ENCODE peak calls at places on chromosomes 16 and 17, in nine cellular contexts. G is tibial artery, L is WTC11, Z is neural progenitor cell, V is GM23338, P is cardiac muscle cell, R is fibroblast of mammary gland, E is nephron progenitor cell, M is tibial nerve. N is an unnamed sample.

GRCh38 chr16:86429663-86430062 is 80.7 kb upstream of the FOXF1 start:
- DNase-seq in G (no peak), L (no peak), Z (no peak), V (no peak), P (no peak), R (no peak), E (no peak), M (no peak), N (no peak)

GRCh38 chr17:58308173-58308984 is 20.2 kb downstream of the TSPOAP1 start:
- DNase-seq in G (peak), L (peak), Z (peak), V (peak), P (peak), R (no peak), E (no peak), M (no peak), N (peak)

GRCh38 chr17:44314869-44315661 is 6.7 kb downstream of the RUNDC3A start:
- DNase-seq in G (no peak), L (peak), Z (peak), V (peak), P (peak), R (no peak), E (peak), M (no peak), N (peak)

GRCh38 chr17:79814966-79815835 is 18.3 kb upstream of the CBX8 start:
- DNase-seq in G (no peak), L (no peak), Z (peak), V (peak), P (peak), R (no peak), E (peak), M (no peak), N (peak)

GRCh38 chr16:82991435-82991834 is 364.7 kb downstream of the CDH13 start:
- DNase-seq in G (no peak), L (no peak), Z (no peak), V (no peak), P (no peak), R (no peak), E (no peak), M (no peak), N (no peak)

GRCh38 chr17:8006836-8007680 is 4.6 kb downstream of the GUCY2D start:
- DNase-seq in G (no peak), L (no peak), Z (no peak), V (peak), P (no peak), R (no peak), E (no peak), M (no peak), N (no peak)

GRCh38 chr16:73329363-73330306 is 281.7 kb upstream of the ZFHX3 start:
- DNase-seq in G (no peak), L (peak), Z (peak), V (peak), P (no peak), R (no peak), E (no peak), M (no peak), N (peak)

GRCh38 chr17:75078097-75079022 is 9.4 kb upstream of the SLC16A5 start:
- DNase-seq in G (no peak), L (no peak), Z (no peak), V (no peak), P (peak), R (peak), E (no peak), M (no peak), N (peak)

GRCh38 chr16:29745126-29745852 is 501 bp downstream of the C16orf54 start:
- DNase-seq in G (no peak), L (no peak), Z (no peak), V (peak), P (no peak), R (no peak), E (no peak), M (no peak), N (no peak)

GRCh38 chr17:49447603-49448325 is 33.1 kb upstream of the PHB1 start:
- DNase-seq in G (no peak), L (no peak), Z (no peak), V (no peak), P (peak), R (no peak), E (no peak), M (no peak), N (no peak)

GRCh38 chr16:63776034-63776433 is 1345.8 kb downstream of the CDH11 start:
- DNase-seq in G (no peak), L (no peak), Z (no peak), V (no peak), P (no peak), R (no peak), E (no peak), M (no peak), N (no peak)

GRCh38 chr17:36849871-36850348 is 87.4 kb upstream of the LHX1 start:
- DNase-seq in G (no peak), L (no peak), Z (peak), V (no peak), P (peak), R (peak), E (no peak), M (no peak), N (peak)

GRCh38 chr16:74029122-74029805 is 267.4 kb upstream of the PSMD7 start:
- DNase-seq in G (no peak), L (no peak), Z (no peak), V (peak), P (no peak), R (no peak), E (no peak), M (no peak), N (no peak)

DNA sequence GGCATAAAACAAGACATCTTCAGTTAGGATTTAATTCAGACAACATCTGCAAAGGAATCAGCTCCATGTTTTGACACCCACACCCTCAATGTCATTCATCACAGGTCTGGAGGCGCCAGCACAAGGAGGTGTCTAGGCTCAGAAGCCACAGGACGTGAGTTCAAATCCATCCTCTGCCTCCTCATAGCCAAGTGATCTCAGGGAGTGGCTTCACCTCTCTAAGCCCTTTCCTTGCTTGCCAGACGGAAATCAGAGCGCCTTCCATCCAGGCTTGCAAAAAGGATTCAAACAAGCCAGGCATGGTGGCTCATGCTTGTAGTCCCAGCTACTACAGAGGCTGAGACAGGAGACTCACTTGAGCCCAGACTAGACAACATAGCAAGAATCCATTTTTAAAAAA is 84.6 kb downstream of the GSG1L start:
- DNase-seq in G (no peak), L (no peak), Z (no peak), V (no peak), P (no peak), R (no peak), E (no peak), M (no peak), N (no peak)
- TF ChIP-seq CTCF in G (no peak), L (no peak), Z (no peak), V (no peak), P (no peak), R (no peak), E (no peak), M (no peak), N (no peak)

GRCh38 chr16:352547-353403 is at the start of gene AXIN1:
- DNase-seq in G (peak), L (peak), Z (peak), V (peak), P (peak), R (peak), E (peak), M (peak), N (peak)
- TF ChIP-seq CTCF in G (peak), L (peak), Z (peak), V (peak), P (peak), R (no peak), E (no peak), M (peak), N (peak)

DNA sequence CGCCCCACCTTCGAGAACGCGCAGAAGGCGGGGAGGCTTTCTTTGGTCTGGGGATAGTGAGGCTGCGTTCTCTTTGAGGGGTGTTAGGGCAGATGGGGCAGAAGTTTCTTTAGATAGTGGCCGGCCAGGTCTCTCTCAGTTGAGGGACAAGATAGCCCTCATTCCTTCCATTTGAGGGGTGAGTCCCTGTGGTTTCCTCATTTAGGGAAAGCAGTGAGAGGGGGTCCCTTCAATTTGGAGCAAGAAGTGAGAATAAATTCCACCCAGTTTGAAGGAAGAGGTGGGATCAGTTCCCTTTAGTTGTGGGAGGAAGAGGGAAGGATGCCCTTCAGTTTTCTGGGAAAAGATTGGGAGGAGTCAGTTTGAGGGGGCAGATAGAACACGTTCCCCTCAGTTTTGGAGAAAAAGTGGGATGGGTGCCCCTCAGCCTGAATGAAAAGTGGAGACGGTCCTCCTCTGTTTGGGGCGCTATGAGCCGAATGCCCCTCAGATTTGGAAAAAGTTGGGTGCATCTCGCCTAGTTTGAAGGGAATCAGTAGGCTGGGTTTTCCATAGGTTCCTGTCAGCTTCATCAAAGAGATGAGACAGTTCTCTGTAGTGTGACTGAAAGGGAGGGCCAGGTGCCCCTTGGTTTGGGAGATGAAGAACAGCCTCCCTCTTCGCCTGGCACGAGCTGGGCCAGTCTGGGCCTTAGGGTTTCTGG is 568 bp upstream of the FHOD1 start:
- DNase-seq in G (no peak), L (no peak), Z (no peak), V (no peak), P (no peak), R (no peak), E (no peak), M (no peak), N (no peak)
- TF ChIP-seq CTCF in G (no peak), L (no peak), Z (no peak), V (no peak), P (no peak), R (no peak), E (no peak), M (no peak), N (no peak)

DNA sequence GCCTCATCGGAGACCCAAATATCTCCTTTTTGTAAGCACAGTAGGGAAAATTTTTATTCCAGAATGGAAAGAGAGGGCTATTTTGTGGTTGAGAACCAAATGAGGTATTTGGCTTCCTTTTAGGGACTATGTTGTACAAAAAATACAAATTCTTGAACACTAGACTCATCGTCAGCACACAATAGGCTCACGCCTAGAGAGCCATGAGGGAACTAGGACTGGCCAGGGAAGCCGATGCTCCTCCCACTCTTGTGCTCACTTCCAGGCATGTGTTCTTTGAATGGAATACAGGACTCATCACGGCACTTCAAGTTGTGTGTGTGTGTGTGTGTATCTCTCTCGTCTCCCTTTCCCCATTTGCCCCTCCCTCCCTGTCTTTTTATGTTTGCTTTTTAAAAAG is 17.8 kb upstream of the BLMH start:
- DNase-seq in G (no peak), L (no peak), Z (no peak), V (no peak), P (peak), R (peak), E (no peak), M (no peak), N (no peak)
- TF ChIP-seq CTCF in G (no peak), L (no peak), Z (no peak), V (no peak), P (no peak), R (no peak), E (no peak), M (no peak), N (no peak)

GRCh38 chr17:1898332-1898731 is 68.5 kb downstream of the RPA1 start:
- DNase-seq in G (no peak), L (no peak), Z (no peak), V (no peak), P (no peak), R (no peak), E (no peak), M (no peak), N (no peak)

GRCh38 chr17:1898872-1899271 is 69.1 kb downstream of the RPA1 start:
- DNase-seq in G (no peak), L (no peak), Z (no peak), V (no peak), P (no peak), R (no peak), E (no peak), M (no peak), N (no peak)

GRCh38 chr17:1896243-1897163 is 66.7 kb downstream of the RPA1 start:
- DNase-seq in G (no peak), L (no peak), Z (no peak), V (no peak), P (no peak), R (no peak), E (no peak), M (no peak), N (no peak)

GRCh38 chr17:1894753-1895339 is 65.0 kb downstream of the RPA1 start:
- DNase-seq in G (no peak), L (no peak), Z (no peak), V (no peak), P (no peak), R (no peak), E (no peak), M (no peak), N (no peak)

DNA sequence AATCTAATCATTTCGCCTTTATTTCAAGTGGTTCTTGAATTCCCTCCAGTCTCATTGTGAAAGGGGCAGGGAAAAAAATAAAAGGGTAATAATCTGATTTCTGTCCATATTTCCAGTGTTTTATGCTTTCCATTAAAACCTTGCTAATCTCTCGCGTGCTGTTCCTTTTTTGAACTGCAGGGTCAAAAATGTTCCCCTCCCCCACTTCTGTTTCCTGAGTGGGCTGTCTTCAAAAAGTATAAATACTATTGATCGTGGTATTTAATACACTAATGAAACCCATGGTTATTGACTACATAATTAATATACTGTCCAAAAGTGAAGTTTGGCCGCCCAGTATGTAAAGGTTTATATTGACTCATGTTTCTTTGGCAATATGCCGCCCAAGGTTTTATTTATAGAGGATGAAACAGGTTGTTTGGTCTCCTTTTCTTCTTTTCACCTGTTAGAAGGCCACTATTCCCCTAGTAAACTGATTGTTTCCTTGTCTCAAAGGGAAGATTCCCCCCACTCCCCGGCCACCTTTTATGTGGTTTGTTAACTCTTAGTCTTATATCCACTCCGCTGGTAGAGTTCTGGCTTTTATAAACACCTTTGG is 69.7 kb downstream of the RPA1 start:
- DNase-seq in G (no peak), L (no peak), Z (no peak), V (no peak), P (no peak), R (no peak), E (no peak), M (no peak), N (no peak)
- TF ChIP-seq CTCF in G (peak), L (no peak), Z (no peak), V (no peak), P (peak), R (peak), E (peak), M (no peak), N (no peak)

DNA sequence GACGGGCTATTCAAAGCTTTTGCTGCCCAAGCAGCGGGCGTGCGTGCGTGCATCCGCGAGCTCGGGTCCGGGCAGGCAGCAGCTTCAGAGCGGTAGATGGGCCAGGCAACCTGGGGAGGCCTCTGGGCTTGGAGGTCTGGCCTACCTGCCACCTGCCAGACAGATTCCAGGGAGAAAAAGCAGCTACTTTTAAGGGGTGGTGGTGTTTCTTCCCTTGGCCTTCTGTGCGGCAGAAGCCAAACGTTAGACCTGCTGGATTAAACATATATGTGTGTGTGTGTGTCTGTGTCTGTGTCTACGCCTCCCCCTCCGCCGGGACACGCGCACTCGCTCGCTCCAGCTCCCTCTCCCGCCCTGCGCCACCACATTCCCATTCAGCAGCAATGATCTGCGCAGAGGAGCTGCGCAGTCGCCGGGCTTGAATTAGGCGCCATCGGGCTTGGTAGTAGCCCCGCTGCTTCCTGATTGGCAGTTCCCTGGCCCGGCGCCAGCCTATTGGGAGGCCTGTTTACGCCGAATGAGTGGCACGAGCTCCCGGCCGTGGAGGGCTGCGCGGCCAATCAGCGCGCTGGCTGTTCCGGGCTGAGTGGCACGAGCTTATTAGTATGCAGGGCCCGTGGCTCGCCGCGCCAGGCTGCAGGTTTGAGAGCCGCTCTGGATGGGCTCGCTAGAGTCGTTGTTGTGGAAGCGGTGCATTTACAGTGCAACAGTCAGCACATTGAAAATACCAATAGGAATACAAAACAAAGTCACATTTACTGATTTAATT is at the start of gene BAHCC1:
- DNase-seq in G (peak), L (peak), Z (peak), V (peak), P (peak), R (peak), E (peak), M (peak), N (peak)
- TF ChIP-seq CTCF in G (no peak), L (no peak), Z (no peak), V (no peak), P (no peak), R (no peak), E (no peak), M (no peak), N (no peak)

DNA sequence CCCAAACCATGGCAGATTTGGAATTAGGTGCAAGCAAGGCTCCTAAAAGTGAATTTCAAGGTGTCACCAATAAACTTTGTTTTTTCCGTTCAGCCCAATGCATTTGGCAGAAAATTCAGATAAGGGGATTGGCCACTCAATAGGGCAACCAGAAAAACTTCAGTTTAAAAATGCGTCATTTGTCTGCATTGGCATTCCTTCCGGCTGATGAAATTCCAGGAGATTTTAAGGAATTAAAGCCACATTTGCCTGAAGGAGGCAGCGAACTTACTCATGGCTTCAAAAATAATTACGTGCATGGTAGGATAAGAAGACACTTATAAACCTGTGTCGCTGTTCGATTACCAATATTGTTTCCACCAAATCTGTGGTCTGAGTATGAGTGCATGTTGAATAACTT is 151.9 kb downstream of the SALL1 start:
- DNase-seq in G (no peak), L (no peak), Z (peak), V (peak), P (no peak), R (no peak), E (no peak), M (no peak), N (no peak)
- TF ChIP-seq CTCF in G (no peak), L (no peak), Z (no peak), V (peak), P (no peak), R (no peak), E (no peak), M (no peak), N (no peak)

DNA sequence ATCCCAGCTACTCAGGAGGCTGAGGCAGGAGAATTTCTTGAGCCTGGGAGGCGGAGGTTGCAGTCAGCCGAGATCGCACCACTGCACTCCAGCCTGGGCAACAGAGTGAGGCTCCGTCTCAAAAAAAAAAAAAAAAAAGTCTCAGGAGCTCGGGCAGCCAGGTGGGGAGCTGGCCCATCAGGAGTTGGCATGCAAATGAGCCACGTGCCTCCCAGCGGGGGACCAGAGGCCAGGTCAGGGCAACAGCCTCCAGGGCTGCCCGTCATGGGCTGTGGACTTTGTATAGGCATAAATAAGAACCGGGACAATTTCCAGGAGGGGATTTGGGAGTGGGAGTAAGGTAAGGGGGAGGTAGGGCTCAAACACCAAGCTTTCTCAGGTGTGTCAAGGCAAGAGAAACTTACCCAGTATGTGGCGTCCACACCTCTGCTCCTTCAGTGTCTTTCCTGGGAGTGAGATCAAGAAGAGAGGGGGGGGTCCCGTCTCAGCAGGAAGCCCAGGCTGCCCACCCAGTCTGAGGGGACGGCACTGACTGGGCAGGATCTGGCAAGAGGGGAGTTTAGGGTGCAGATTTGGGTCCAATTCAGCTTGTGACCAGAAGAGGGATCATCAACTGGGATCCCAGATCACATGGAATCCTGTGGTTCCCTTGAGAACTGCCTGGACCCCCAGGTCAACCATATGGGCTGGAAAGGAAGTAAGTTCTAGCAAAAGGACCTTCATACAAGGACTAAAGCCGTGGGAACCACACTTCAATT is 22.3 kb upstream of the G6PC1 start:
- DNase-seq in G (no peak), L (peak), Z (peak), V (peak), P (no peak), R (no peak), E (peak), M (no peak), N (peak)
- TF ChIP-seq CTCF in G (no peak), L (no peak), Z (no peak), V (peak), P (peak), R (no peak), E (no peak), M (no peak), N (peak)